ENCODE peak calls at places on chromosomes 4 and X, in four cellular contexts. One of them, this sample, is unnamed.

GRCh38 chr4:52961666-52962412 is 99.7 kb downstream of the RASL11B start:
- DNase-seq in K562: no peak
- DNase-seq in HepG2: no peak
- DNase-seq in H1: no peak
- DNase-seq in this sample: no peak

GRCh38 chr4:109009909-109010308 is 247.1 kb upstream of the ETNPPL start:
- DNase-seq in K562: no peak
- DNase-seq in HepG2: no peak
- DNase-seq in H1: no peak
- DNase-seq in this sample: no peak

GRCh38 chrX:48793935-48794334 is 7.5 kb downstream of the GATA1 start:
- DNase-seq in K562: no peak
- DNase-seq in HepG2: no peak
- DNase-seq in H1: no peak
- DNase-seq in this sample: no peak

GRCh38 chrX:139932077-139932900 is 564 bp downstream of the ATP11C start:
- DNase-seq in K562: peak
- DNase-seq in HepG2: no peak
- DNase-seq in H1: no peak
- DNase-seq in this sample: no peak

GRCh38 chr4:61223385-61223784 is 23.3 kb downstream of the ADGRL3 start:
- DNase-seq in K562: no peak
- DNase-seq in HepG2: no peak
- DNase-seq in H1: no peak
- DNase-seq in this sample: no peak

GRCh38 chrX:134604701-134605271 is 53.5 kb downstream of the PLAC1 start:
- DNase-seq in K562: no peak
- DNase-seq in HepG2: no peak
- DNase-seq in H1: no peak
- DNase-seq in this sample: no peak

GRCh38 chr4:159142985-159143384 is 40.1 kb downstream of the RAPGEF2 start:
- DNase-seq in K562: no peak
- DNase-seq in HepG2: no peak
- DNase-seq in H1: no peak
- DNase-seq in this sample: no peak

GRCh38 chrX:35090801-35091200 is 148.2 kb downstream of the FAM47B start:
- DNase-seq in K562: no peak
- DNase-seq in HepG2: no peak
- DNase-seq in H1: no peak
- DNase-seq in this sample: no peak

GRCh38 chr4:85807247-85807915 is 332.4 kb downstream of the ARHGAP24 start:
- DNase-seq in K562: no peak
- DNase-seq in HepG2: no peak
- DNase-seq in H1: no peak
- DNase-seq in this sample: no peak

GRCh38 chr4:40788338-40788737 is 38.6 kb downstream of the NSUN7 start:
- DNase-seq in K562: no peak
- DNase-seq in HepG2: no peak
- DNase-seq in H1: no peak
- DNase-seq in this sample: no peak

GRCh38 chr4:117481742-117482141 is 396.4 kb upstream of the TRAM1L1 start:
- DNase-seq in K562: no peak
- DNase-seq in HepG2: no peak
- DNase-seq in H1: no peak
- DNase-seq in this sample: no peak

GRCh38 chr4:47367761-47368160 is 95.7 kb downstream of the COMMD8 start:
- DNase-seq in K562: no peak
- DNase-seq in HepG2: no peak
- DNase-seq in H1: no peak
- DNase-seq in this sample: no peak

GRCh38 chr4:168498259-168498658 is 1.4 kb downstream of the PALLD start:
- DNase-seq in K562: no peak
- DNase-seq in HepG2: no peak
- DNase-seq in H1: no peak
- DNase-seq in this sample: no peak

GRCh38 chr4:6549890-6550620 is 24.9 kb upstream of the MAN2B2 start:
- DNase-seq in K562: no peak
- DNase-seq in HepG2: no peak
- DNase-seq in H1: no peak
- DNase-seq in this sample: no peak

GRCh38 chr4:29046166-29046565 is 1674.0 kb upstream of the PCDH7 start:
- DNase-seq in K562: no peak
- DNase-seq in HepG2: no peak
- DNase-seq in H1: no peak
- DNase-seq in this sample: no peak

GRCh38 chr4:43380093-43380492 is 487.6 kb downstream of the GRXCR1 start:
- DNase-seq in K562: no peak
- DNase-seq in HepG2: no peak
- DNase-seq in H1: no peak
- DNase-seq in this sample: no peak

GRCh38 chrX:2427147-2427546 is 73.6 kb downstream of the DHRSX start:
- DNase-seq in K562: no peak
- DNase-seq in HepG2: no peak
- DNase-seq in H1: no peak
- DNase-seq in this sample: no peak

GRCh38 chr4:70704333-70705145 is 16.2 kb downstream of the UTP3 start:
- DNase-seq in K562: peak
- DNase-seq in HepG2: peak
- DNase-seq in H1: peak
- DNase-seq in this sample: no peak

GRCh38 chr4:106473515-106473914 is 104.9 kb upstream of the GIMD1 start:
- DNase-seq in K562: no peak
- DNase-seq in HepG2: no peak
- DNase-seq in H1: no peak
- DNase-seq in this sample: no peak

GRCh38 chrX:123920065-123920785 is 41.3 kb upstream of the STAG2 start:
- DNase-seq in K562: no peak
- DNase-seq in HepG2: no peak
- DNase-seq in H1: no peak
- DNase-seq in this sample: no peak

GRCh38 chr4:91684955-91685354 is 618.8 kb upstream of the GRID2 start:
- DNase-seq in K562: no peak
- DNase-seq in HepG2: no peak
- DNase-seq in H1: no peak
- DNase-seq in this sample: no peak

GRCh38 chr4:1474126-1475090 is 68.2 kb upstream of the NKX1-1 start:
- DNase-seq in K562: no peak
- DNase-seq in HepG2: no peak
- DNase-seq in H1: no peak
- DNase-seq in this sample: no peak

GRCh38 chrX:119234931-119235555 is 1.0 kb upstream of the PGRMC1 start:
- DNase-seq in K562: no peak
- DNase-seq in HepG2: no peak
- DNase-seq in H1: no peak
- DNase-seq in this sample: no peak

GRCh38 chr4:153205028-153205648 is 895 bp downstream of the TRIM2 start:
- DNase-seq in K562: peak
- DNase-seq in HepG2: peak
- DNase-seq in H1: peak
- DNase-seq in this sample: peak

GRCh38 chr4:153204247-153205027 is at the start of gene TRIM2:
- DNase-seq in K562: peak
- DNase-seq in HepG2: peak
- DNase-seq in H1: peak
- DNase-seq in this sample: no peak

GRCh38 chr4:153206534-153206933 is 2.3 kb downstream of the TRIM2 start:
- DNase-seq in K562: no peak
- DNase-seq in HepG2: no peak
- DNase-seq in H1: peak
- DNase-seq in this sample: no peak

GRCh38 chr4:153207027-153207426 is 2.8 kb downstream of the TRIM2 start:
- DNase-seq in K562: no peak
- DNase-seq in HepG2: no peak
- DNase-seq in H1: peak
- DNase-seq in this sample: no peak

DNA sequence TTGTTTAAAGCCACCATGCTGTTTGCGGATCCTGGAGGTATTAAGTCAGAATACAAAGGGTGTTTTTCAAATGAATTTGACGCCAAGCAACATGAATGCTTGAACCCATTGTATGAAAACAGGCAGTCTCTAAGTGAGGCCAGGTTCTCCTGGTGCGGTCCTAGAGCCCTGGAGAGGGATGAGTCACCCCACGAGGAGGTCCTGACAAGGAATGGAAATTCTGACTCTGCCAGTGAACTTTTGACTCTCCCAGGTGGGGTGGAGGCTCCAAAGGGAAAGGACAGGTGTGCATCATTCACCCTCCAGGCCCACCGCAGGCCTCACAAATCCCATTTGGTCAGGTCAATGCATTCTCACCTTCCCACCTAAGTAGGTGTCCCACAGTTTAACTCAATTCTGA is 1.5 kb downstream of the TRIM2 start:
- DNase-seq in K562: no peak
- DNase-seq in HepG2: no peak
- DNase-seq in H1: no peak
- DNase-seq in this sample: no peak
- TF ChIP-seq EZH2 in K562: no peak
- TF ChIP-seq EZH2 in HepG2: no peak
- TF ChIP-seq EZH2 in H1: no peak
- TF ChIP-seq EZH2 in this sample: no peak

GRCh38 chrX:153868576-153869472 is 17.1 kb downstream of the L1CAM start:
- DNase-seq in K562: no peak
- DNase-seq in HepG2: no peak
- DNase-seq in H1: no peak
- DNase-seq in this sample: no peak

GRCh38 chrX:153870791-153871360 is 15.1 kb downstream of the L1CAM start:
- DNase-seq in K562: peak
- DNase-seq in HepG2: no peak
- DNase-seq in H1: no peak
- DNase-seq in this sample: no peak

GRCh38 chrX:153871451-153871850 is 14.5 kb downstream of the L1CAM start:
- DNase-seq in K562: no peak
- DNase-seq in HepG2: no peak
- DNase-seq in H1: no peak
- DNase-seq in this sample: no peak

GRCh38 chrX:153869473-153870287 is 16.3 kb downstream of the L1CAM start:
- DNase-seq in K562: no peak
- DNase-seq in HepG2: no peak
- DNase-seq in H1: no peak
- DNase-seq in this sample: no peak

GRCh38 chrX:153870288-153870690 is 15.7 kb downstream of the L1CAM start:
- DNase-seq in K562: no peak
- DNase-seq in HepG2: no peak
- DNase-seq in H1: no peak
- DNase-seq in this sample: no peak
- TF ChIP-seq HDAC6 in K562: no peak
- TF ChIP-seq HDAC6 in HepG2: no peak
- TF ChIP-seq HDAC6 in H1: no peak
- TF ChIP-seq HDAC6 in this sample: no peak

GRCh38 chrX:17656035-17656418 is 81.3 kb upstream of the SCML1 start:
- DNase-seq in K562: no peak
- DNase-seq in HepG2: no peak
- DNase-seq in H1: peak
- DNase-seq in this sample: no peak

GRCh38 chrX:17656556-17656955 is 80.7 kb upstream of the SCML1 start:
- DNase-seq in K562: no peak
- DNase-seq in HepG2: no peak
- DNase-seq in H1: peak
- DNase-seq in this sample: no peak

GRCh38 chrX:17654116-17654515 is 83.2 kb upstream of the SCML1 start:
- DNase-seq in K562: no peak
- DNase-seq in HepG2: no peak
- DNase-seq in H1: no peak
- DNase-seq in this sample: no peak

GRCh38 chrX:17655232-17656034 is 81.9 kb upstream of the SCML1 start:
- DNase-seq in K562: no peak
- DNase-seq in HepG2: no peak
- DNase-seq in H1: peak
- DNase-seq in this sample: no peak
- TF ChIP-seq EZH2 in K562: no peak
- TF ChIP-seq EZH2 in HepG2: no peak
- TF ChIP-seq EZH2 in H1: no peak
- TF ChIP-seq EZH2 in this sample: no peak

GRCh38 chr4:123858465-123858864 is 461.9 kb downstream of the SPRY1 start:
- DNase-seq in K562: no peak
- DNase-seq in HepG2: no peak
- DNase-seq in H1: no peak
- DNase-seq in this sample: no peak
- TF ChIP-seq HDAC6 in K562: no peak
- TF ChIP-seq HDAC6 in HepG2: no peak
- TF ChIP-seq HDAC6 in H1: no peak
- TF ChIP-seq HDAC6 in this sample: no peak

This sample was measured in GM12878.